ENCODE peak calls at places on chromosome 5, in nine cellular contexts. M is AG04449, H is breast epithelium, B is ELR, J is GM23248, X is cardiac muscle cell, N is sigmoid colon, K is T-helper 9 cell, I is SW 1271. C is an unnamed sample.

GRCh38 chr5:67310740-67311139 is 114.1 kb upstream of the CD180 start:
- DNase-seq in I (no peak), K (no peak), B (no peak), H (no peak), J (no peak), M (no peak), N (no peak), X (no peak), C (no peak)

GRCh38 chr5:10577371-10578291 is 13.8 kb downstream of the ANKRD33B start:
- DNase-seq in M (no peak), N (no peak), J (peak), I (peak), H (no peak), B (no peak), K (no peak), X (peak), C (no peak)

GRCh38 chr5:78843436-78843835 is 141.7 kb downstream of the ARSB start:
- DNase-seq in I (no peak), N (no peak), B (no peak), J (no peak), H (no peak), K (no peak), X (no peak), M (no peak), C (no peak)

GRCh38 chr5:124477577-124477976 is 268.9 kb downstream of the ZNF608 start:
- DNase-seq in J (no peak), H (no peak), N (no peak), X (no peak), M (no peak), I (no peak), K (no peak), B (no peak), C (no peak)

GRCh38 chr5:175778951-175779475 is 92.4 kb upstream of the CPLX2 start:
- DNase-seq in N (no peak), X (no peak), K (no peak), M (no peak), B (no peak), I (no peak), J (peak), H (peak), C (no peak)

GRCh38 chr5:9115093-9115492 is 430.8 kb downstream of the SEMA5A start:
- DNase-seq in J (no peak), H (no peak), I (no peak), B (no peak), M (no peak), K (no peak), N (no peak), X (no peak), C (no peak)

GRCh38 chr5:131795879-131796792 is 681 bp downstream of the FNIP1 start:
- DNase-seq in I (peak), B (peak), H (peak), K (peak), M (no peak), N (peak), J (peak), X (peak), C (peak)

GRCh38 chr5:140292212-140293040 is 10.5 kb downstream of the PFDN1 start:
- DNase-seq in X (no peak), K (no peak), N (no peak), J (no peak), H (no peak), I (no peak), M (no peak), B (peak), C (no peak)

GRCh38 chr5:50849554-50849953 is 183.1 kb downstream of the PARP8 start:
- DNase-seq in N (no peak), X (no peak), H (no peak), K (no peak), M (no peak), I (no peak), J (no peak), B (no peak), C (no peak)

GRCh38 chr5:154647760-154648143 is 107.4 kb upstream of the LARP1 start:
- DNase-seq in X (no peak), J (peak), H (no peak), K (no peak), B (no peak), N (no peak), I (no peak), M (no peak), C (no peak)

GRCh38 chr5:119287547-119288073 is 68.2 kb upstream of the TNFAIP8 start:
- DNase-seq in K (peak), N (no peak), I (no peak), H (no peak), M (no peak), J (peak), X (no peak), B (peak), C (no peak)

GRCh38 chr5:81925012-81925411 is 46.8 kb upstream of the ATG10 start:
- DNase-seq in B (no peak), H (no peak), X (no peak), J (no peak), I (no peak), K (no peak), N (no peak), M (no peak), C (no peak)

GRCh38 chr5:179967489-179967888 is 59.8 kb upstream of the TBC1D9B start:
- DNase-seq in J (no peak), X (no peak), I (no peak), M (no peak), B (no peak), H (no peak), K (no peak), N (no peak), C (no peak)

GRCh38 chr5:66238435-66238834 is 94.3 kb downstream of the SREK1 start:
- DNase-seq in I (no peak), B (no peak), K (no peak), J (no peak), M (no peak), X (no peak), H (no peak), N (no peak), C (no peak)

GRCh38 chr5:174425271-174425963 is 299.0 kb upstream of the MSX2 start:
- DNase-seq in M (no peak), N (no peak), J (no peak), B (no peak), I (no peak), K (no peak), H (no peak), X (peak), C (no peak)

GRCh38 chr5:31702709-31703108 is 63.8 kb downstream of the PDZD2 start:
- DNase-seq in K (no peak), J (peak), I (no peak), M (no peak), X (no peak), N (no peak), H (no peak), B (no peak), C (no peak)

GRCh38 chr5:75460947-75461346 is 50.5 kb downstream of the CERT1 start:
- DNase-seq in K (no peak), I (no peak), B (no peak), X (no peak), H (no peak), J (no peak), N (no peak), M (no peak), C (no peak)

GRCh38 chr5:98638111-98638510 is 135.4 kb upstream of the RGMB start:
- DNase-seq in N (no peak), K (no peak), H (no peak), B (no peak), J (no peak), M (no peak), I (no peak), X (no peak), C (no peak)

C was measured in lower leg skin.